ENCODE peak calls at places on chromosomes 12 and 14, in six cellular contexts. One of them, this sample, is unnamed.

GRCh38 chr12:13028825-13029570 is 15.2 kb upstream of the FAM234B start:
- DNase-seq in RWPE1: no peak
- DNase-seq in GM12865: no peak
- DNase-seq in GM20000: no peak
- DNase-seq in CD8-positive, alpha-beta T cell: no peak
- DNase-seq in endodermal cell: peak
- DNase-seq in this sample: no peak

GRCh38 chr12:45354399-45354798 is 138.5 kb downstream of the ANO6 start:
- DNase-seq in RWPE1: no peak
- DNase-seq in GM12865: peak
- DNase-seq in GM20000: peak
- DNase-seq in CD8-positive, alpha-beta T cell: no peak
- DNase-seq in endodermal cell: no peak
- DNase-seq in this sample: no peak

GRCh38 chr12:106248177-106248848 is 493 bp upstream of the CKAP4 start:
- DNase-seq in RWPE1: peak
- DNase-seq in GM12865: peak
- DNase-seq in GM20000: peak
- DNase-seq in CD8-positive, alpha-beta T cell: no peak
- DNase-seq in endodermal cell: peak
- DNase-seq in this sample: no peak

GRCh38 chr12:124490584-124491305 is 76.7 kb downstream of the NCOR2 start:
- DNase-seq in RWPE1: no peak
- DNase-seq in GM12865: no peak
- DNase-seq in GM20000: no peak
- DNase-seq in CD8-positive, alpha-beta T cell: no peak
- DNase-seq in endodermal cell: no peak
- DNase-seq in this sample: no peak

GRCh38 chr12:93109794-93110203 is 180.7 kb upstream of the EEA1 start:
- DNase-seq in RWPE1: no peak
- DNase-seq in GM12865: peak
- DNase-seq in GM20000: peak
- DNase-seq in CD8-positive, alpha-beta T cell: no peak
- DNase-seq in endodermal cell: no peak
- DNase-seq in this sample: no peak

GRCh38 chr12:130079254-130079653 is 83.0 kb upstream of the FZD10 start:
- DNase-seq in RWPE1: peak
- DNase-seq in GM12865: no peak
- DNase-seq in GM20000: no peak
- DNase-seq in CD8-positive, alpha-beta T cell: no peak
- DNase-seq in endodermal cell: no peak
- DNase-seq in this sample: no peak

GRCh38 chr12:124961055-124961454 is 27.9 kb downstream of the DHX37 start:
- DNase-seq in RWPE1: no peak
- DNase-seq in GM12865: no peak
- DNase-seq in GM20000: no peak
- DNase-seq in CD8-positive, alpha-beta T cell: no peak
- DNase-seq in endodermal cell: no peak
- DNase-seq in this sample: no peak

GRCh38 chr12:116164976-116165425 is 112.5 kb downstream of the MED13L start:
- DNase-seq in RWPE1: peak
- DNase-seq in GM12865: no peak
- DNase-seq in GM20000: no peak
- DNase-seq in CD8-positive, alpha-beta T cell: no peak
- DNase-seq in endodermal cell: no peak
- DNase-seq in this sample: no peak

GRCh38 chr12:116736962-116737773 is 701 bp downstream of the SPRING1 start:
- DNase-seq in RWPE1: peak
- DNase-seq in GM12865: peak
- DNase-seq in GM20000: no peak
- DNase-seq in CD8-positive, alpha-beta T cell: no peak
- DNase-seq in endodermal cell: peak
- DNase-seq in this sample: no peak

GRCh38 chr12:106205208-106206069 is 42.4 kb downstream of the CKAP4 start:
- DNase-seq in RWPE1: no peak
- DNase-seq in GM12865: peak
- DNase-seq in GM20000: no peak
- DNase-seq in CD8-positive, alpha-beta T cell: no peak
- DNase-seq in endodermal cell: peak
- DNase-seq in this sample: no peak

GRCh38 chr12:93706824-93707223 is 29.6 kb downstream of the CRADD start:
- DNase-seq in RWPE1: no peak
- DNase-seq in GM12865: no peak
- DNase-seq in GM20000: no peak
- DNase-seq in CD8-positive, alpha-beta T cell: no peak
- DNase-seq in endodermal cell: no peak
- DNase-seq in this sample: no peak

GRCh38 chr12:101857043-101857558 is 20.3 kb upstream of the DRAM1 start:
- DNase-seq in RWPE1: peak
- DNase-seq in GM12865: peak
- DNase-seq in GM20000: no peak
- DNase-seq in CD8-positive, alpha-beta T cell: no peak
- DNase-seq in endodermal cell: no peak
- DNase-seq in this sample: no peak

GRCh38 chr12:88600272-88600671 is 20.0 kb upstream of the KITLG start:
- DNase-seq in RWPE1: peak
- DNase-seq in GM12865: no peak
- DNase-seq in GM20000: no peak
- DNase-seq in CD8-positive, alpha-beta T cell: no peak
- DNase-seq in endodermal cell: no peak
- DNase-seq in this sample: no peak

GRCh38 chr14:43183916-43184315 is 1323.2 kb downstream of the FSCB start:
- DNase-seq in RWPE1: no peak
- DNase-seq in GM12865: no peak
- DNase-seq in GM20000: no peak
- DNase-seq in CD8-positive, alpha-beta T cell: no peak
- DNase-seq in endodermal cell: no peak
- DNase-seq in this sample: no peak

GRCh38 chr12:31369712-31370521 is 44.0 kb upstream of the SINHCAF start:
- DNase-seq in RWPE1: no peak
- DNase-seq in GM12865: no peak
- DNase-seq in GM20000: no peak
- DNase-seq in CD8-positive, alpha-beta T cell: no peak
- DNase-seq in endodermal cell: peak
- DNase-seq in this sample: no peak

GRCh38 chr14:105857816-105858675 is 331.7 kb downstream of the TMEM121 start:
- DNase-seq in RWPE1: no peak
- DNase-seq in GM12865: no peak
- DNase-seq in GM20000: peak
- DNase-seq in CD8-positive, alpha-beta T cell: no peak
- DNase-seq in endodermal cell: peak
- DNase-seq in this sample: peak

GRCh38 chr12:120142231-120142877 is 25.8 kb upstream of the RAB35 start:
- DNase-seq in RWPE1: no peak
- DNase-seq in GM12865: no peak
- DNase-seq in GM20000: no peak
- DNase-seq in CD8-positive, alpha-beta T cell: no peak
- DNase-seq in endodermal cell: no peak
- DNase-seq in this sample: no peak

GRCh38 chr12:79266511-79267129 is 402.0 kb downstream of the SYT1 start:
- DNase-seq in RWPE1: no peak
- DNase-seq in GM12865: no peak
- DNase-seq in GM20000: no peak
- DNase-seq in CD8-positive, alpha-beta T cell: no peak
- DNase-seq in endodermal cell: no peak
- DNase-seq in this sample: no peak

GRCh38 chr14:105167303-105168092 is 1.1 kb downstream of the JAG2 start:
- DNase-seq in RWPE1: peak
- DNase-seq in GM12865: peak
- DNase-seq in GM20000: no peak
- DNase-seq in CD8-positive, alpha-beta T cell: no peak
- DNase-seq in endodermal cell: peak
- DNase-seq in this sample: no peak

GRCh38 chr12:15608931-15609330 is 180.3 kb downstream of the EPS8 start:
- DNase-seq in RWPE1: no peak
- DNase-seq in GM12865: no peak
- DNase-seq in GM20000: no peak
- DNase-seq in CD8-positive, alpha-beta T cell: no peak
- DNase-seq in endodermal cell: no peak
- DNase-seq in this sample: no peak

GRCh38 chr12:58841058-58841798 is 79.1 kb downstream of the LRIG3 start:
- DNase-seq in RWPE1: no peak
- DNase-seq in GM12865: no peak
- DNase-seq in GM20000: no peak
- DNase-seq in CD8-positive, alpha-beta T cell: no peak
- DNase-seq in endodermal cell: peak
- DNase-seq in this sample: no peak

GRCh38 chr12:61536117-61536516 is 724.1 kb upstream of the USP15 start:
- DNase-seq in RWPE1: no peak
- DNase-seq in GM12865: no peak
- DNase-seq in GM20000: no peak
- DNase-seq in CD8-positive, alpha-beta T cell: no peak
- DNase-seq in endodermal cell: no peak
- DNase-seq in this sample: no peak

GRCh38 chr12:61536525-61536924 is 723.7 kb upstream of the USP15 start:
- DNase-seq in RWPE1: no peak
- DNase-seq in GM12865: no peak
- DNase-seq in GM20000: no peak
- DNase-seq in CD8-positive, alpha-beta T cell: no peak
- DNase-seq in endodermal cell: no peak
- DNase-seq in this sample: no peak

DNA sequence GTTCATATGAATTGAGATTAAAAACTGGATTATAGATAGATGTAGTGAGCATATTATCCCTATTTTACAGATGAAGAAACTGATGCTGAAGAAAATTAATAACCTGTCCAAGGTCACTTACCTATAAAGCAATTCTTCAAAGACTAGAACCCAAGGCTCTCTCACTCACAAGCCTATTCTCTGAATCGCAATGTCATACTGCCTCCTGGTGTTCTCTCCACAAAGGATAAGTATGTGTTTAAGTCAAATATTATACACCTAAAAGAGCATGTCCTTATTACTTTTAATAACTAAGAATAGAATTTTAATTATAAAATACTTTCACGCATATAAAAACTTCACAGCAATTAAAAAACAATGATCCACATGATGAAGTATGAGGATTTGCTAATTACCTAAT is 721.3 kb upstream of the USP15 start:
- DNase-seq in RWPE1: no peak
- DNase-seq in GM12865: no peak
- DNase-seq in GM20000: no peak
- DNase-seq in CD8-positive, alpha-beta T cell: no peak
- DNase-seq in endodermal cell: peak
- DNase-seq in this sample: no peak
- TF ChIP-seq CTCF in RWPE1: no peak
- TF ChIP-seq CTCF in GM12865: no peak
- TF ChIP-seq CTCF in GM20000: no peak
- TF ChIP-seq CTCF in CD8-positive, alpha-beta T cell: no peak
- TF ChIP-seq CTCF in endodermal cell: peak
- TF ChIP-seq CTCF in this sample: no peak

GRCh38 chr12:10610188-10610587 is 3.2 kb downstream of the MAGOHB start:
- DNase-seq in RWPE1: no peak
- DNase-seq in GM12865: no peak
- DNase-seq in GM20000: no peak
- DNase-seq in CD8-positive, alpha-beta T cell: no peak
- DNase-seq in endodermal cell: no peak
- DNase-seq in this sample: no peak
- TF ChIP-seq CTCF in RWPE1: no peak
- TF ChIP-seq CTCF in GM12865: no peak
- TF ChIP-seq CTCF in GM20000: no peak
- TF ChIP-seq CTCF in CD8-positive, alpha-beta T cell: no peak
- TF ChIP-seq CTCF in endodermal cell: no peak
- TF ChIP-seq CTCF in this sample: no peak

DNA sequence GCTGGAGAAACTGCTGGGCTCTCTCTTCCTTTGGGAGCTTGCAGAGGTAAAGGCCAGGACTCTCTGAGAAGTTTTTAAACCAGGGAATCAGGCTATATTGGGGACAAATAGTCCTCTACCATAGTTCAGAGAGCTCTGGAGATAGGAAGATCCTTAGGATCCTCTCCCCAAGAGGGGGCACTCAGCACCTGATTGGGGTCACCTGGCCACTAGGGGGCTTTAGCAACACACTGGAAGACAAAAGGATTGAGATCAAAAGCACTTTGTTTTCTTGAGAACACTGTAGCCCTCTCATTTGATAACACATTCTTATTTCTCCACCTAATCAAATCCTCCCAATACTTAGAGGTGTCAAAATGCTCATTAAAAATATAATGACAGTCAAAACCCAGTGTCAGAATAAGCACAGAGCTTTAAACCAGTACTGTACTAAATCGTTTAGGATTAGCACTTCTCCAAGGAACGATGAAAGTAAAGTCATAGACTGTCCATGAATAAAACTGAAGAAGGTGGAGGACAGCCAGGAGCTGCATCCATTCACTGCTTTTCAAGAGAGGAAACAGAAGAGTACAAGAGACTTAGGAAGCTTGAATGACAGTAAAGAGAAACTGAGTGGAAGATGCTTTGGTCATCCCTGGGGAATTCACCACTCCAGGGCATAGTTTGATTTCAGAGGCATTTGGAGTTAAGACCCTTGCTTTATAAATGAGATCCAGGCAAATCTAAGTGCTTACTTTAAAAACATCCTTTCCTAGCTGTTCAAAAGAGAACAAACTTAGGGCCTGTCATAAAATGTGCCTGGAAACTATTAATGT is 26.5 kb downstream of the BMP4 start:
- DNase-seq in RWPE1: peak
- DNase-seq in GM12865: peak
- DNase-seq in GM20000: peak
- DNase-seq in CD8-positive, alpha-beta T cell: no peak
- DNase-seq in endodermal cell: peak
- DNase-seq in this sample: no peak
- TF ChIP-seq CTCF in RWPE1: peak
- TF ChIP-seq CTCF in GM12865: peak
- TF ChIP-seq CTCF in GM20000: peak
- TF ChIP-seq CTCF in CD8-positive, alpha-beta T cell: no peak
- TF ChIP-seq CTCF in endodermal cell: peak
- TF ChIP-seq CTCF in this sample: peak

GRCh38 chr14:61372842-61373555 is 51.6 kb downstream of the PRKCH start:
- DNase-seq in RWPE1: no peak
- DNase-seq in GM12865: peak
- DNase-seq in GM20000: no peak
- DNase-seq in CD8-positive, alpha-beta T cell: no peak
- DNase-seq in endodermal cell: no peak
- DNase-seq in this sample: no peak

GRCh38 chr14:61372379-61372778 is 51.0 kb downstream of the PRKCH start:
- DNase-seq in RWPE1: no peak
- DNase-seq in GM12865: no peak
- DNase-seq in GM20000: no peak
- DNase-seq in CD8-positive, alpha-beta T cell: no peak
- DNase-seq in endodermal cell: no peak
- DNase-seq in this sample: no peak

GRCh38 chr14:61375218-61375617 is 53.8 kb downstream of the PRKCH start:
- DNase-seq in RWPE1: no peak
- DNase-seq in GM12865: no peak
- DNase-seq in GM20000: no peak
- DNase-seq in CD8-positive, alpha-beta T cell: no peak
- DNase-seq in endodermal cell: no peak
- DNase-seq in this sample: no peak

GRCh38 chr14:61376314-61376713 is 54.9 kb downstream of the PRKCH start:
- DNase-seq in RWPE1: no peak
- DNase-seq in GM12865: no peak
- DNase-seq in GM20000: no peak
- DNase-seq in CD8-positive, alpha-beta T cell: no peak
- DNase-seq in endodermal cell: no peak
- DNase-seq in this sample: no peak

DNA sequence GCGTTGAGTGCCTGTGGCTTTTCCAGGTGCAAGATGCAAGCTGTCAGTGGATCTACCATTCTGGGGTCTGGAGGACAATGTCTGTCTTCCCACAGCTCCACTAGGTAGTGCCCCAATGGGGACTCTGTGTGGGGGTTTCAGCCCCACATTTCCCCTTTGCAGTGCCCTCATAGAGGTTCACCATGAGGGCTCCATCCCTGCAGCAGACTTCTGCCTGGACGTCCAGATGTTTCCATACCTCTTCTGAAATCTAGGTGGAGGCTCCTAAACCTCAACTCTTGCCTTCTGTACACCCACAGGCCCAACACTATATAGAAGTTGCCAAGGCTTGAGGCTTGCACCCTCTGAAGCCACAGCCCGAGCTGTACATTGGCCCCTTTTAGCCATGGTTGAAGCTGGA is 52.9 kb downstream of the PRKCH start:
- DNase-seq in RWPE1: no peak
- DNase-seq in GM12865: no peak
- DNase-seq in GM20000: no peak
- DNase-seq in CD8-positive, alpha-beta T cell: no peak
- DNase-seq in endodermal cell: no peak
- DNase-seq in this sample: no peak
- TF ChIP-seq CTCF in RWPE1: no peak
- TF ChIP-seq CTCF in GM12865: no peak
- TF ChIP-seq CTCF in GM20000: no peak
- TF ChIP-seq CTCF in CD8-positive, alpha-beta T cell: no peak
- TF ChIP-seq CTCF in endodermal cell: no peak
- TF ChIP-seq CTCF in this sample: no peak

This sample was measured in CD14-positive monocyte.